ENCODE peak calls at places on chromosomes 7 and 10, in eight cellular contexts. S is SK-N-SH, D is GM10248, E is progenitor cell of endocrine pancreas, T is activated gamma-delta T cell, F is NCI-H1092, C is NCI-H2081, H is neural crest cell. Q is an unnamed sample.

GRCh38 chr10:34121974-34122282 is 693.2 kb downstream of the PARD3 start:
- DNase-seq in S (no peak), D (no peak), E (no peak), T (no peak), F (no peak), C (no peak), H (no peak), Q (no peak)

GRCh38 chr7:37901236-37901827 is 15.3 kb downstream of the SFRP4 start:
- DNase-seq in S (peak; percentile 47), D (peak; percentile 30), E (no peak), T (no peak), F (peak; percentile 16), C (peak; percentile 55), H (no peak), Q (no peak)

GRCh38 chr7:67105382-67105781 is 108.7 kb downstream of the TYW1 start:
- DNase-seq in S (no peak), D (no peak), E (no peak), T (no peak), F (no peak), C (no peak), H (no peak), Q (no peak)

GRCh38 chr10:16392661-16393060 is 44.1 kb upstream of the PTER start:
- DNase-seq in S (no peak), D (no peak), E (no peak), T (no peak), F (no peak), C (no peak), H (no peak), Q (no peak)

GRCh38 chr7:31688990-31689389 is 2.0 kb downstream of the PPP1R17 start:
- DNase-seq in S (no peak), D (no peak), E (no peak), T (no peak), F (no peak), C (no peak), H (no peak), Q (no peak)

GRCh38 chr10:48946891-48947500 is 7.4 kb upstream of the LRRC18 start:
- DNase-seq in S (no peak), D (no peak), E (no peak), T (no peak), F (no peak), C (no peak), H (no peak), Q (no peak)

GRCh38 chr7:131244259-131244852 is 83.3 kb upstream of the MKLN1 start:
- DNase-seq in S (peak; percentile 37), D (no peak), E (no peak), T (no peak), F (no peak), C (no peak), H (no peak), Q (no peak)

GRCh38 chr10:1382711-1383110 is 326.5 kb downstream of the WDR37 start:
- DNase-seq in S (peak; percentile 17), D (no peak), E (no peak), T (no peak), F (no peak), C (no peak), H (no peak), Q (no peak)

GRCh38 chr7:79091661-79092060 is 361.8 kb downstream of the MAGI2 start:
- DNase-seq in S (no peak), D (no peak), E (no peak), T (no peak), F (no peak), C (no peak), H (no peak), Q (no peak)

GRCh38 chr7:55077581-55078410 is 59.0 kb downstream of the EGFR start:
- DNase-seq in S (no peak), D (no peak), E (no peak), T (no peak), F (no peak), C (no peak), H (no peak), Q (no peak)

GRCh38 chr10:64881257-64881656 is 1360.1 kb downstream of the REEP3 start:
- DNase-seq in S (peak; percentile 2), D (no peak), E (no peak), T (no peak), F (no peak), C (no peak), H (no peak), Q (no peak)

GRCh38 chr10:9342865-9343450 is 1288.5 kb downstream of the GATA3 start:
- DNase-seq in S (peak; percentile 31), D (peak; percentile 17), E (no peak), T (no peak), F (no peak), C (peak; percentile 48), H (no peak), Q (no peak)

GRCh38 chr7:100444311-100445278 is 8.3 kb upstream of the PPP1R35 start:
- DNase-seq in S (no peak), D (peak; percentile 39), E (no peak), T (no peak), F (no peak), C (no peak), H (no peak), Q (no peak)

GRCh38 chr7:139973091-139973490 is 89.7 kb downstream of the PARP12 start:
- DNase-seq in S (no peak), D (no peak), E (no peak), T (no peak), F (no peak), C (no peak), H (no peak), Q (no peak)

GRCh38 chr10:66827353-66827752 is 98.5 kb upstream of the LRRTM3 start:
- DNase-seq in S (no peak), D (no peak), E (no peak), T (no peak), F (no peak), C (no peak), H (no peak), Q (no peak)

GRCh38 chr7:1411414-1411813 is 47.9 kb downstream of the MICALL2 start:
- DNase-seq in S (peak; percentile 48), D (no peak), E (no peak), T (no peak), F (no peak), C (no peak), H (no peak), Q (no peak)

GRCh38 chr10:13656337-13657183 is 69.8 kb downstream of the PRPF18 start:
- DNase-seq in S (no peak), D (no peak), E (no peak), T (no peak), F (no peak), C (no peak), H (no peak), Q (no peak)

GRCh38 chr7:8277394-8277982 is 15.5 kb upstream of the ICA1 start:
- DNase-seq in S (no peak), D (no peak), E (no peak), T (no peak), F (no peak), C (peak; percentile 81), H (no peak), Q (no peak)

GRCh38 chr10:75498866-75499265 is 67.4 kb downstream of the LRMDA start:
- DNase-seq in S (no peak), D (no peak), E (no peak), T (no peak), F (no peak), C (no peak), H (no peak), Q (no peak)

Q was measured in effector memory CD4-positive, alpha-beta T cell.